ENCODE peak calls at places on chromosomes 6 and 20, in nine cellular contexts. K is naive thymus-derived CD8-positive, alpha-beta T cell; W is stimulated activated CD8-positive, alpha-beta memory T cell treated with anti-CD3 and anti-CD28 coated beads, Interleukin-15, amount 100 ng/mL, for 48 hours; F is HS-27A; X is smooth muscle cell of the brain vasculature; A is left ventricle myocardium inferior; T is NCI-H2081; M is tibial artery; D is HT1080. O is an unnamed sample.

GRCh38 chr6:35681298-35681697 is 7.4 kb downstream of the FKBP5 start:
- DNase-seq in K (no peak), W (no peak), F (no peak), X (no peak), A (no peak), T (no peak), M (no peak), D (no peak), O (no peak)

GRCh38 chr6:110400208-110400607 is 15.2 kb downstream of the DDO start:
- DNase-seq in K (no peak), W (no peak), F (no peak), X (no peak), A (no peak), T (no peak), M (no peak), D (no peak), O (no peak)

GRCh38 chr20:62875419-62876355 is 14.1 kb upstream of the TCFL5 start:
- DNase-seq in K (no peak), W (no peak), F (peak; percentile 58), X (no peak), A (peak; percentile 81), T (peak; percentile 85), M (peak; percentile 91), D (peak; percentile 90), O (no peak)

GRCh38 chr6:35327349-35328027 is 14.9 kb upstream of the PPARD start:
- DNase-seq in K (peak; percentile 78), W (peak; percentile 58), F (no peak), X (no peak), A (peak; percentile 51), T (peak; percentile 32), M (no peak), D (peak; percentile 54), O (peak; percentile 50)

GRCh38 chr6:155187994-155188706 is 75.7 kb upstream of the CLDN20 start:
- DNase-seq in K (no peak), W (no peak), F (no peak), X (no peak), A (no peak), T (no peak), M (no peak), D (no peak), O (no peak)

GRCh38 chr20:29687438-29687837 is 1570.0 kb upstream of the DEFB115 start:
- DNase-seq in K (no peak), W (no peak), F (no peak), X (no peak), A (no peak), T (no peak), M (no peak), D (no peak), O (no peak)

GRCh38 chr20:7379621-7380220 is 560.5 kb downstream of the HAO1 start:
- DNase-seq in K (no peak), W (no peak), F (no peak), X (no peak), A (no peak), T (no peak), M (no peak), D (no peak), O (no peak)

GRCh38 chr20:52923123-52923543 is 49.0 kb upstream of the TSHZ2 start:
- DNase-seq in K (no peak), W (no peak), F (no peak), X (no peak), A (no peak), T (no peak), M (no peak), D (peak; percentile 57), O (no peak)

GRCh38 chr6:97026298-97026697 is 101.8 kb downstream of the KLHL32 start:
- DNase-seq in K (no peak), W (no peak), F (no peak), X (no peak), A (no peak), T (peak; percentile 53), M (no peak), D (no peak), O (no peak)

GRCh38 chr20:32639284-32639683 is 34.5 kb downstream of the C20orf203 start:
- DNase-seq in K (no peak), W (no peak), F (no peak), X (no peak), A (no peak), T (no peak), M (no peak), D (no peak), O (no peak)

GRCh38 chr20:37615507-37616425 is 78.1 kb upstream of the CTNNBL1 start:
- DNase-seq in K (peak; percentile 46), W (peak; percentile 18), F (no peak), X (no peak), A (no peak), T (peak; percentile 31), M (no peak), D (peak; percentile 16), O (no peak)

O was measured in effector CD8-positive, alpha-beta T cell.